ENCODE peak calls at places on chromosomes 1 and 21, in ten cellular contexts. J, Y, C, B, L, U, N, Q, Z and E are unnamed samples.

GRCh38 chr1:71677024-71677423 is 596.2 kb upstream of the ZRANB2 start:
- DNase-seq in Z (no peak), L (no peak), N (no peak), Y (no peak), B (no peak), U (no peak), C (no peak), Q (no peak), J (no peak), E (no peak)

GRCh38 chr1:206769331-206769731 is 1.2 kb upstream of the IL19 start:
- DNase-seq in N (no peak), Z (no peak), L (no peak), B (no peak), U (no peak), J (no peak), Y (no peak), C (no peak), Q (no peak), E (no peak)

GRCh38 chr1:191320062-191320461 is 838.2 kb upstream of the RGS18 start:
- DNase-seq in Z (no peak), N (no peak), Q (no peak), C (no peak), B (no peak), J (no peak), Y (no peak), U (no peak), L (no peak), E (no peak)

GRCh38 chr1:9593492-9594465 is 5.1 kb downstream of the TMEM201 start:
- DNase-seq in B (peak), N (peak), L (peak), U (peak), Q (peak), Z (peak), J (peak), Y (peak), C (peak), E (peak)

GRCh38 chr1:62637392-62638105 is 40.2 kb downstream of the ANGPTL3 start:
- DNase-seq in B (no peak), Q (no peak), U (no peak), C (no peak), Y (no peak), L (no peak), J (peak), Z (no peak), N (no peak), E (peak)

GRCh38 chr1:45654540-45655280 is 30.9 kb upstream of the CCDC17 start:
- DNase-seq in Z (no peak), C (no peak), Y (no peak), Q (no peak), N (peak), B (peak), J (no peak), L (no peak), U (no peak), E (no peak)

GRCh38 chr21:44024895-44025353 is 12.8 kb downstream of the TRAPPC10 start:
- DNase-seq in N (peak), B (peak), J (peak), Q (peak), L (peak), C (peak), U (peak), Z (no peak), Y (peak), E (peak)

GRCh38 chr1:38898653-38899230 is 17.4 kb upstream of the GJA9 start:
- DNase-seq in L (no peak), Y (peak), U (no peak), N (peak), Q (no peak), Z (no peak), J (no peak), C (no peak), B (peak), E (no peak)

GRCh38 chr1:111990026-111990877 is 784 bp upstream of the KCND3 start:
- DNase-seq in J (peak), B (peak), Z (peak), U (no peak), C (no peak), N (no peak), L (peak), Q (peak), Y (no peak), E (no peak)

GRCh38 chr1:145978860-145979745 is 14.6 kb downstream of the POLR3GL start:
- DNase-seq in B (peak), L (peak), C (peak), Y (peak), J (peak), N (peak), U (peak), Z (peak), Q (peak), E (peak)

GRCh38 chr1:36359911-36360310 is 25.8 kb downstream of the STK40 start:
- DNase-seq in C (no peak), Z (no peak), L (no peak), Q (no peak), J (no peak), N (peak), U (no peak), B (peak), Y (no peak), E (no peak)

GRCh38 chr1:18957532-18958295 is 1.2 kb upstream of the IFFO2 start:
- DNase-seq in J (no peak), Q (no peak), N (no peak), B (peak), Y (no peak), U (no peak), L (no peak), C (no peak), Z (no peak), E (no peak)

GRCh38 chr1:227315500-227316346 is 2.6 kb downstream of the CDC42BPA start:
- DNase-seq in B (peak), Z (no peak), J (peak), L (no peak), N (peak), Q (no peak), Y (peak), U (no peak), C (no peak), E (no peak)

GRCh38 chr1:96968582-96969378 is 247.2 kb downstream of the PTBP2 start:
- DNase-seq in Y (no peak), Q (no peak), Z (no peak), C (no peak), J (no peak), B (no peak), U (no peak), L (no peak), N (peak), E (no peak)